ENCODE peak calls at places on chromosomes 16 and 17, in seven cellular contexts. T is psoas muscle; Y is mucosa of descending colon; O is suprapubic skin; E is body of pancreas; F is CD4-positive, alpha-beta T cell; V is epithelial cell of esophagus. B is an unnamed sample.

GRCh38 chr17:19338031-19338990 is 24.2 kb downstream of the B9D1 start:
- DNase-seq in V (peak), Y (peak), T (peak), F (peak), O (no peak), E (peak), B (no peak)

GRCh38 chr17:29099527-29099926 is 56.6 kb downstream of the PIPOX start:
- DNase-seq in Y (no peak), V (no peak), F (no peak), O (no peak), E (no peak), T (no peak), B (no peak)

GRCh38 chr16:47196457-47196856 is 52.7 kb upstream of the NETO2 start:
- DNase-seq in F (no peak), E (no peak), Y (no peak), V (no peak), O (no peak), T (no peak), B (no peak)

GRCh38 chr17:75941442-75941819 is 589 bp upstream of the FBF1 start:
- DNase-seq in Y (no peak), T (no peak), V (no peak), E (peak), F (no peak), O (peak), B (no peak)

GRCh38 chr17:16945141-16945493 is 26.8 kb downstream of the TNFRSF13B start:
- DNase-seq in V (no peak), Y (no peak), O (no peak), F (no peak), T (no peak), E (no peak), B (no peak)

GRCh38 chr17:74362811-74363498 is 1.3 kb upstream of the BTBD17 start:
- DNase-seq in E (no peak), Y (no peak), V (no peak), O (no peak), T (no peak), F (no peak), B (no peak)

GRCh38 chr16:50609049-50609832 is 61.0 kb downstream of the NKD1 start:
- DNase-seq in T (no peak), F (no peak), E (peak), Y (no peak), V (no peak), O (no peak), B (no peak)

GRCh38 chr16:86044881-86045600 is 146.1 kb downstream of the IRF8 start:
- DNase-seq in T (no peak), E (no peak), V (no peak), F (peak), Y (no peak), O (peak), B (no peak)

GRCh38 chr17:28973414-28973813 is 22.1 kb upstream of the PHF12 start:
- DNase-seq in E (no peak), T (no peak), V (no peak), Y (no peak), F (no peak), O (no peak), B (no peak)

GRCh38 chr17:42522263-42522790 is 13.7 kb upstream of the NAGLU start:
- DNase-seq in F (no peak), Y (no peak), E (no peak), T (no peak), V (no peak), O (no peak), B (no peak)

GRCh38 chr17:19336938-19337711 is 25.4 kb downstream of the B9D1 start:
- DNase-seq in V (no peak), T (no peak), O (no peak), F (no peak), E (no peak), Y (no peak), B (no peak)

GRCh38 chr17:9195961-9196668 is 174.8 kb downstream of the NTN1 start:
- DNase-seq in F (no peak), O (no peak), V (peak), E (no peak), T (no peak), Y (peak), B (no peak)

GRCh38 chr17:73773702-73774101 is 129.5 kb upstream of the SDK2 start:
- DNase-seq in Y (no peak), O (no peak), F (no peak), E (no peak), T (no peak), V (no peak), B (no peak)

GRCh38 chr17:73346763-73347162 is 35.0 kb upstream of the CDC42EP4 start:
- DNase-seq in O (no peak), E (no peak), T (no peak), Y (no peak), F (no peak), V (no peak), B (no peak)

GRCh38 chr16:66036775-66037715 is 329.4 kb upstream of the CDH5 start:
- DNase-seq in F (no peak), E (peak), V (no peak), T (peak), Y (no peak), O (peak), B (no peak)

GRCh38 chr17:81500026-81500425 is 12.6 kb downstream of the ACTG1 start:
- DNase-seq in O (no peak), T (no peak), V (no peak), E (no peak), Y (no peak), F (no peak), B (no peak)

GRCh38 chr16:69166221-69166833 is 20.6 kb upstream of the SNTB2 start:
- DNase-seq in O (no peak), E (no peak), V (no peak), Y (no peak), T (no peak), F (peak), B (no peak)

GRCh38 chr16:17836868-17837602 is 366.3 kb upstream of the XYLT1 start:
- DNase-seq in V (peak), O (no peak), Y (no peak), F (no peak), E (no peak), T (no peak), B (no peak)

GRCh38 chr17:40021471-40021961 is 6.3 kb downstream of the CSF3 start:
- DNase-seq in F (no peak), Y (no peak), E (no peak), O (no peak), V (peak), T (peak), B (no peak)

GRCh38 chr17:17812211-17813054 is 24.4 kb downstream of the SREBF1 start:
- DNase-seq in V (peak), T (peak), Y (peak), O (peak), F (peak), E (peak), B (peak)

GRCh38 chr16:49019826-49020401 is 261.7 kb downstream of the CBLN1 start:
- DNase-seq in O (no peak), E (peak), T (no peak), V (no peak), Y (no peak), F (no peak), B (no peak)
- TF ChIP-seq CTCF in O (no peak), E (no peak), T (no peak), V (no peak), Y (no peak), F (no peak), B (no peak)

DNA sequence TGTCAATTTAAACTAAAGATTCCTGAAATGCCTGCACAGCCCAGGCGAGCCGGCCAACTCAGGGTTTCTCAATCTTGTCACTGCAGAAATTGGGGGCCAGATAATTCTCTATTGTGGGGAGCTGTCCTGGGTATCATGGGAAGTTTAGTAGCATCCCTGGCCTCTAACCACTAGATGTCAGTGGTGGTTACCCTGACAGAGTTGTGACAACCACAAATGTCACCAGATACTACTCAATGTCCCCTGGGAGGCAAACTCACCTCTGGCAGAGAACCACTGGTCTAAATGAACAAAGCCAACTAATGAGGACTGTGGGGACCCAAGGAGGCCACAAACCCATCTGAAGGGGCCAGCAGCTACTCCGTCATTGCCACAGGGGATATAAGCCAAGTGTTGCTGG is 90.9 kb downstream of the MYH11 start:
- DNase-seq in O (no peak), F (peak), Y (peak), V (peak), E (peak), T (no peak), B (no peak)
- TF ChIP-seq CTCF in O (peak), F (peak), Y (peak), V (peak), E (peak), T (peak), B (no peak)

DNA sequence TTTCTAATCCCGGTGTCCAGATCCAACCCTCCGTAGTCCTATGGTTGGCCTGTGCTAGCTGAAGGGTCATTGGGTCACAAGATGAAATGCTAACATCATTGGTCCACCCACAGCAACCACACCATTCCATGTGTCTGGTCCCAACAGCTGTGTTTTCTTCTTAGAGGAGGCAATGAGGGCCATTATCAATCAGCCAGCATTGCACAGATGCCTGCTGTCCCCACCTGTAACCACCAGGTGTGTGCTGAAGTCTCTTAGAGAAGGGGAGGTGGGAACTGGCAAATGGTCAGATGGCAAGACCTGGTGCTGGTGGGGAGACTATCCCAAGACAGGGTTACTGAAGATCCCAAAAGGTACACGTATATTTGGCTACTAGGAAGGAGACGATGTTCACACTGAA is 37.4 kb downstream of the HIC1 start:
- DNase-seq in Y (no peak), T (no peak), V (no peak), F (no peak), E (no peak), O (no peak), B (no peak)
- TF ChIP-seq CTCF in Y (no peak), T (no peak), V (no peak), F (no peak), E (no peak), O (no peak), B (no peak)

DNA sequence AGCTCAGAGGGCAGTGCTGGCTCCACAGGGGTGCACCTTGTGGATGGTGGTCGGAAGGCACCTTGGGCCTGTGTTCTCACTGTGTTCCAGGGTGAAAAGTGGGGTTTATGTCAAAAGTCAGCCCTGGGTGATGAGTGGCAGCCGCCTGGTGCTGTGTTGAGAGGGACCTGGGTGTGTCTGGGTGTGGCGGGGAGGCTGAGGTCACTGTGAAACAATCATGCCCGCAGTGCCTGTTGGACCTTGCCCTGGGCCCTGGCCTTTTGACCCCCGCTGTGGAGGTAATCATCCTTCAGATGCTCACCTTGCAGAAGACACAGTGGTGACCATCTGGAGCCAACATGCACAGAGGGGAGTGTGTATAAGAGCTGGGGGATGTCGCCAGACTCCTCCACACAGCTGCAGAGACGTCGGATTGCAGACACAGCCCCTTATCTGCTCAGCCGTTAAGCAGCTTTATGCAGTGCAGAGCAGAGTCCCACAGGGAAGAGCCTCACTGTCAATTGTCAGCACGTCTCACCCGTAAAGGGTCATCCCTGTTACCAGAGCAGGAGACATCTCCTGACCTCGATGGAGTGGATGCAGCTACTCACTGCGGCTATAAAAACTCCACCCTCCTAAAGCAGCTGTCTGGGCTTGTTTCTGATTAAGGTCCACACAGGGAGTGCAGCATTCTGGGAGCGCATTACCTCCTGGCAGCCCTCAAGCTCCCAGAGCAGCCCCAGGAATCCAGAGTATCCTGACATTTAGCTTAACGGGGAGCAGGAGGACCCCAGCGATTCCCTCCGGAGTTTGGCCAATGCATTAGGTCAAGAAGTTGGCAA is 100.3 kb upstream of the ZNF469 start:
- DNase-seq in V (no peak), F (no peak), E (peak), Y (no peak), T (no peak), O (no peak), B (no peak)
- TF ChIP-seq CTCF in V (no peak), F (no peak), E (no peak), Y (no peak), T (no peak), O (no peak), B (no peak)

DNA sequence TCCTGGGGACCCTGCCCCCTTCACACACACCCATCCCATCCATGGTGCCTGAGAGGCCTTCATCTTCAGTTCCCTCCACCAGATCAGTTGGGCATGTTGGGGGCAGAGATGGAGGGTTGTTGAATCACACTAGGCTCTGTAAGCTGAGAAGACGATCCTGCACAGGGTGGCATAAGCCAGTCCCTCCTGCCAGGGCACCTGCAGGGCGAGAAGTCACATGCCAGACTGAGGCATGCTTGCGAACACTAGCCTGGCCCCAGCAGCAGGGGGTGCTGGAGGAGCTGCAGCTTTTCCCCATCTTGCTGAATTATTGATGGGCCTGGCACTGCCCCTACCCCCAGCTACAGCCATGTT is 6.1 kb upstream of the TBX2 start:
- DNase-seq in Y (no peak), F (no peak), T (no peak), V (peak), E (no peak), O (no peak), B (no peak)
- TF ChIP-seq CTCF in Y (no peak), F (no peak), T (peak), V (peak), E (no peak), O (no peak), B (no peak)

B was measured in omental fat pad.